ENCODE peak calls at places on chromosomes 4 and X, in seven cellular contexts. Z is SK-N-SH, U is HepG2, L is HCT116, W is GM12878, I is K562, B is H1. Y is an unnamed sample.

GRCh38 chrX:154008521-154008920 is 11.2 kb downstream of the IRAK1 start:
- DNase-seq in Z (peak; percentile 46), U (no peak), L (no peak), W (no peak), I (no peak), B (no peak), Y (no peak)

GRCh38 chr4:76407440-76408119 is 13.4 kb downstream of the CCDC158 start:
- DNase-seq in Z (no peak), U (no peak), L (no peak), W (no peak), I (no peak), B (no peak), Y (no peak)

GRCh38 chr4:88054229-88054628 is 46.8 kb downstream of the PKD2 start:
- DNase-seq in Z (no peak), U (no peak), L (no peak), W (no peak), I (no peak), B (no peak), Y (no peak)

GRCh38 chrX:109475174-109475891 is 6.6 kb downstream of the GUCY2F start:
- DNase-seq in Z (peak; percentile 31), U (peak; percentile 35), L (peak; percentile 54), W (no peak), I (peak; percentile 23), B (no peak), Y (peak; percentile 4)

GRCh38 chr4:147480891-147481576 is at the start of gene EDNRA:
- DNase-seq in Z (peak; percentile 84), U (no peak), L (no peak), W (no peak), I (no peak), B (no peak), Y (no peak)

GRCh38 chrX:97743014-97743413 is 859.3 kb downstream of the RPA4 start:
- DNase-seq in Z (no peak), U (no peak), L (no peak), W (no peak), I (no peak), B (no peak), Y (no peak)

GRCh38 chr4:179803857-179804256 is 2361.6 kb upstream of the AGA start:
- DNase-seq in Z (no peak), U (no peak), L (no peak), W (no peak), I (no peak), B (no peak), Y (no peak)

GRCh38 chr4:123750044-123750443 is 353.4 kb downstream of the SPRY1 start:
- DNase-seq in Z (no peak), U (peak; percentile 87), L (no peak), W (no peak), I (no peak), B (peak; percentile 23), Y (no peak)

GRCh38 chr4:124483043-124483906 is 229.3 kb downstream of the ANKRD50 start:
- DNase-seq in Z (peak; percentile 47), U (no peak), L (no peak), W (no peak), I (no peak), B (no peak), Y (no peak)

GRCh38 chr4:1797861-1798529 is 4.9 kb downstream of the FGFR3 start:
- DNase-seq in Z (no peak), U (peak; percentile 60), L (no peak), W (no peak), I (peak; percentile 21), B (no peak), Y (no peak)

GRCh38 chrX:14936561-14936960 is 63.3 kb downstream of the MOSPD2 start:
- DNase-seq in Z (no peak), U (no peak), L (peak; percentile 24), W (no peak), I (peak; percentile 9), B (no peak), Y (peak; percentile 4)

GRCh38 chrX:150990910-150991309 is 7.8 kb downstream of the HMGB3 start:
- DNase-seq in Z (no peak), U (no peak), L (no peak), W (no peak), I (no peak), B (no peak), Y (no peak)

GRCh38 chr4:648579-649292 is 23.4 kb downstream of the PDE6B start:
- DNase-seq in Z (no peak), U (peak; percentile 35), L (no peak), W (no peak), I (no peak), B (no peak), Y (no peak)

GRCh38 chr4:20487852-20488251 is 212.4 kb upstream of the PACRGL start:
- DNase-seq in Z (no peak), U (no peak), L (no peak), W (no peak), I (no peak), B (no peak), Y (no peak)

GRCh38 chr4:124330045-124330444 is 382.5 kb downstream of the ANKRD50 start:
- DNase-seq in Z (no peak), U (no peak), L (no peak), W (no peak), I (no peak), B (no peak), Y (no peak)

GRCh38 chrX:109519001-109519400 is 17.6 kb upstream of the NXT2 start:
- DNase-seq in Z (no peak), U (no peak), L (no peak), W (no peak), I (no peak), B (no peak), Y (no peak)

GRCh38 chr4:111230265-111230664 is 607.4 kb upstream of the PITX2 start:
- DNase-seq in Z (no peak), U (no peak), L (no peak), W (no peak), I (no peak), B (no peak), Y (no peak)
- TF ChIP-seq JUND in Z (no peak), U (no peak), L (no peak), W (no peak), I (no peak), B (no peak), Y (no peak)

GRCh38 chrX:16883487-16883804 is 13.3 kb upstream of the RBBP7 start:
- DNase-seq in Z (no peak), U (no peak), L (no peak), W (no peak), I (no peak), B (no peak), Y (no peak)

GRCh38 chrX:16876696-16877095 is 6.5 kb upstream of the RBBP7 start:
- DNase-seq in Z (no peak), U (no peak), L (no peak), W (no peak), I (no peak), B (no peak), Y (no peak)

GRCh38 chrX:16885628-16886027 is 15.5 kb upstream of the RBBP7 start:
- DNase-seq in Z (no peak), U (no peak), L (no peak), W (no peak), I (no peak), B (no peak), Y (no peak)

GRCh38 chrX:16882702-16883486 is 12.7 kb upstream of the RBBP7 start:
- DNase-seq in Z (peak; percentile 70), U (peak; percentile 44), L (peak; percentile 37), W (peak; percentile 37), I (peak; percentile 60), B (no peak), Y (peak; percentile 84)

DNA sequence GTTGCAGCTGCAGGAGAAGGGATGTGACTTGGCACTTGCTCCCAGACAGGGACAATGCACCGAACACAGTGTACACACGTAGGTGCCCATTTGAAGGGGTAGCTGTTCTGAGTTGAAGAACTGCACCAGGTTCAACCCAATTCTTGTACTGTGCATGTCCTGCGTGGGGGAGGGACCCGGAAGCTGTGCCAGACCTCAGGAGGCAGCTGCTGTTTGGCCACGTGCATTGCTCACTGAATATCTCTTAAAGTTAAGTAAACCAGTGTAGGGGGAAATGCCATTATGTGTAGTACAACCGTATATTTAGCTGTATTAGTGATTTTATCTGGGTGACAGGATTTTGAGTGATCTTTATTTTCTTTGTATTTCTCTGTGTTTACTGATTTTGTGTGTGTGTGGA is 12.0 kb upstream of the RBBP7 start:
- DNase-seq in Z (peak; percentile 34), U (no peak), L (no peak), W (no peak), I (no peak), B (no peak), Y (no peak)
- TF ChIP-seq JUND in Z (no peak), U (no peak), L (no peak), W (no peak), I (no peak), B (no peak), Y (no peak)

DNA sequence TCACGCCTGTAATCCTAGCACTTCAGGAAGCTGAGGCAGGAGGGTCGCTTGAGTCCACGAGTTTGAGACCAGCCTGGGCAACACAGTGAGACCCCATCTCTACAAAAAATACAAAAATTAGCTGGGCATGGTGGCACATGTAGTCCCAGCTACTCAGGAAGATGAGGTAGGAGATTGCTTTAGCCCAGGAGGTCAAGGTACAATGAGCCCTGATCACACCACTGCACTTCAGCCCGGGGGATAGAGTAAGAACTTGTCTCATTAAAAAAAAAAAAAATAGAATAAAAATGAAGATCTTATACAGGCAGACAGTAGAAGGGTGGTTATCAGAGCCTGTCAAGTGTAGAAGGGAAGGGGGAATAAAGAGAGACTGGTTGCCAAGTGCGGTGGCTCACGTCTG is 116.9 kb downstream of the PDS5A start:
- DNase-seq in Z (no peak), U (no peak), L (no peak), W (no peak), I (no peak), B (no peak), Y (no peak)
- TF ChIP-seq JUND in Z (no peak), U (no peak), L (no peak), W (no peak), I (no peak), B (no peak), Y (no peak)

GRCh38 chrX:17826609-17827496 is 34.2 kb downstream of the RAI2 start:
- DNase-seq in Z (no peak), U (no peak), L (no peak), W (no peak), I (no peak), B (no peak), Y (no peak)
- TF ChIP-seq JUND in Z (no peak), U (no peak), L (no peak), W (no peak), I (no peak), B (no peak), Y (no peak)

GRCh38 chr4:81723044-81723884 is 251.6 kb upstream of the RASGEF1B start:
- DNase-seq in Z (no peak), U (no peak), L (no peak), W (no peak), I (no peak), B (no peak), Y (no peak)
- TF ChIP-seq JUND in Z (no peak), U (no peak), L (no peak), W (no peak), I (no peak), B (no peak), Y (no peak)

GRCh38 chrX:133415276-133416105 is at the start of gene GPC4:
- DNase-seq in Z (peak; percentile 76), U (no peak), L (peak; percentile 57), W (no peak), I (no peak), B (no peak), Y (peak; percentile 35)
- TF ChIP-seq JUND in Z (no peak), U (no peak), L (peak; percentile 36), W (no peak), I (no peak), B (no peak), Y (no peak)

Y was measured in T47D.